ENCODE peak calls at places on chromosomes 11 and 22, in eight cellular contexts. D is psoas muscle; Q is choroid plexus epithelial cell; I is fibroblast of villous mesenchyme; V is CD4-positive, alpha-beta T cell; P is mucosa of descending colon; K is PC-9; N is hepatocyte. U is an unnamed sample.
A peak's percentile ranks its signal among the peaks of the same experiment; 100 is the strongest.

GRCh38 chr22:17732251-17732854 is 41.9 kb downstream of the BID start:
- DNase-seq in P (no peak), K (no peak), V (no peak), N (no peak), D (no peak), Q (no peak), I (no peak), U (no peak)

GRCh38 chr11:19404787-19405186 is 164.0 kb upstream of the E2F8 start:
- DNase-seq in N (no peak), V (no peak), Q (no peak), P (no peak), D (no peak), I (no peak), K (no peak), U (no peak)

GRCh38 chr22:48635825-48636224 is 1191.8 kb downstream of the BRD1 start:
- DNase-seq in N (no peak), I (no peak), Q (no peak), V (no peak), K (no peak), D (no peak), P (peak; percentile 58), U (no peak)

GRCh38 chr11:13277719-13278619 is at the start of gene BMAL1:
- DNase-seq in N (peak; percentile 54), Q (no peak), V (peak; percentile 60), P (peak; percentile 73), D (peak; percentile 70), I (no peak), K (no peak), U (peak; percentile 77)

GRCh38 chr11:64086263-64086938 is 50.7 kb downstream of the FLRT1 start:
- DNase-seq in K (no peak), V (no peak), N (peak; percentile 59), P (peak; percentile 27), I (peak; percentile 56), D (peak; percentile 70), Q (peak; percentile 21), U (no peak)

GRCh38 chr11:63672156-63672463 is 934 bp upstream of the ATL3 start:
- DNase-seq in N (no peak), I (no peak), P (no peak), Q (no peak), D (no peak), K (peak; percentile 10), V (no peak), U (no peak)

GRCh38 chr22:19111140-19111539 is 11.1 kb downstream of the DGCR2 start:
- DNase-seq in K (no peak), N (no peak), Q (no peak), V (no peak), D (no peak), P (no peak), I (no peak), U (no peak)

GRCh38 chr22:36244522-36245391 is 5.4 kb upstream of the APOL2 start:
- DNase-seq in V (no peak), Q (peak; percentile 44), D (peak; percentile 57), N (no peak), K (no peak), I (no peak), P (no peak), U (no peak)

GRCh38 chr22:37638351-37639069 is 959 bp upstream of the SH3BP1 start:
- DNase-seq in N (peak; percentile 62), V (peak; percentile 49), Q (no peak), D (no peak), P (peak; percentile 80), I (no peak), K (no peak), U (peak; percentile 77)

GRCh38 chr22:17119481-17120202 is 1.5 kb downstream of the TMEM121B start:
- DNase-seq in N (no peak), K (no peak), D (no peak), P (peak; percentile 55), V (no peak), Q (peak; percentile 16), I (peak; percentile 6), U (peak; percentile 88)

GRCh38 chr11:130198964-130199363 is 39.4 kb downstream of the ST14 start:
- DNase-seq in D (no peak), N (no peak), K (no peak), V (no peak), I (no peak), P (no peak), Q (no peak), U (no peak)

GRCh38 chr11:26227311-26227710 is 104.6 kb upstream of the ANO3 start:
- DNase-seq in V (no peak), I (peak; percentile 89), K (peak; percentile 49), P (no peak), Q (peak; percentile 93), N (peak; percentile 36), D (no peak), U (no peak)

GRCh38 chr22:46610345-46610744 is 9.8 kb upstream of the GRAMD4 start:
- DNase-seq in N (no peak), I (no peak), V (no peak), Q (no peak), D (no peak), P (peak; percentile 13), K (no peak), U (no peak)

GRCh38 chr22:29369460-29369859 is 18.9 kb downstream of the AP1B1 start:
- DNase-seq in N (peak; percentile 77), P (no peak), Q (peak; percentile 94), V (no peak), K (no peak), D (peak; percentile 79), I (peak; percentile 85), U (peak; percentile 87)

GRCh38 chr11:105609832-105610781 is at the start of gene GRIA4:
- DNase-seq in Q (peak; percentile 56), D (peak; percentile 13), N (peak; percentile 46), V (no peak), K (no peak), P (peak; percentile 15), I (peak; percentile 46), U (peak; percentile 86)
- TF ChIP-seq CTCF in Q (no peak), D (no peak), N (no peak), V (no peak), K (no peak), P (no peak), I (no peak), U (no peak)

DNA sequence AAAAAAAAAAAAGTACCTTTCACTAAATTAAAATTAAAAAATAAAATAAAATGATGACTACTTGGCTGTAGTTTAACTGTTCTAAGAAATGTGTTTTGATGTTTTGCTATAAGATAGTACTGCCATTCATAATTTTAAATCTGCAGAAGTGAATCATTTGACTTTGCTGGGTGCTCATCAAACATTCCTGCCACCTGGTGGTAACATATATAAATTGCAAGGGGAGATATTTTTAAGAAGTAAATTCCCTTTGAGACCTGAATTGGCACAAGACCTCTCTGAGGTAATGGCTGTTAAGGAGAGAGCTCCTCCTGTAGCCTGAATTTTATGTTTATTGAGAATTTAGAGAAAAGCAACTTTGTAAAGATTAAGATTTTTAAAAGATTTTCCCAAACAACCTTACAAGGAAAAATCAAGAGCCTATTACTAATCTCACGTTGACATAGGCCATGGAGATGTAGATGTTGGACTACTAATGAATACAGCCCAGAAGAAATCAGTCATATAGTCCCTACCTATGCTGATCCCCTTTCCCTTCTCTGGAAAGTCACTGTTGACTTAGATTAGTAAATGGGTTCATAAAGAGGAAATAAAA is 11.9 kb upstream of the NARS2 start:
- DNase-seq in D (no peak), I (peak; percentile 15), Q (peak; percentile 53), V (no peak), K (no peak), P (no peak), N (no peak), U (no peak)
- TF ChIP-seq CTCF in D (peak; percentile 33), I (peak; percentile 52), Q (peak; percentile 61), V (peak; percentile 64), K (peak; percentile 87), P (peak; percentile 35), N (peak; percentile 33), U (peak; percentile 90)

GRCh38 chr22:42880815-42881214 is 23.7 kb upstream of the ARFGAP3 start:
- DNase-seq in I (no peak), K (no peak), Q (no peak), D (no peak), V (no peak), P (no peak), N (no peak), U (peak; percentile 75)
- TF ChIP-seq CTCF in I (no peak), K (no peak), Q (peak; percentile 47), D (peak; percentile 8), V (no peak), P (no peak), N (no peak), U (peak; percentile 67)

GRCh38 chr11:844693-845644 is 2.3 kb downstream of the TSPAN4 start:
- DNase-seq in D (peak; percentile 90), N (peak; percentile 90), V (no peak), P (peak; percentile 78), I (peak; percentile 97), K (no peak), Q (peak; percentile 95), U (peak; percentile 96)

GRCh38 chr11:842370-843002 is at the start of the genes POLR2L and TSPAN4:
- DNase-seq in K (peak; percentile 59), P (peak; percentile 93), D (peak; percentile 93), I (peak; percentile 90), V (peak; percentile 91), Q (peak; percentile 94), N (peak; percentile 96), U (peak; percentile 96)

GRCh38 chr11:843818-844692 is 1.4 kb downstream of the TSPAN4 start:
- DNase-seq in P (peak; percentile 79), D (peak; percentile 95), I (peak; percentile 95), V (no peak), Q (peak; percentile 97), N (peak; percentile 81), K (peak; percentile 69), U (peak; percentile 96)

GRCh38 chr11:841981-842369 is 354 bp downstream of the POLR2L start:
- DNase-seq in I (no peak), P (no peak), D (no peak), K (no peak), N (no peak), Q (no peak), V (no peak), U (no peak)

DNA sequence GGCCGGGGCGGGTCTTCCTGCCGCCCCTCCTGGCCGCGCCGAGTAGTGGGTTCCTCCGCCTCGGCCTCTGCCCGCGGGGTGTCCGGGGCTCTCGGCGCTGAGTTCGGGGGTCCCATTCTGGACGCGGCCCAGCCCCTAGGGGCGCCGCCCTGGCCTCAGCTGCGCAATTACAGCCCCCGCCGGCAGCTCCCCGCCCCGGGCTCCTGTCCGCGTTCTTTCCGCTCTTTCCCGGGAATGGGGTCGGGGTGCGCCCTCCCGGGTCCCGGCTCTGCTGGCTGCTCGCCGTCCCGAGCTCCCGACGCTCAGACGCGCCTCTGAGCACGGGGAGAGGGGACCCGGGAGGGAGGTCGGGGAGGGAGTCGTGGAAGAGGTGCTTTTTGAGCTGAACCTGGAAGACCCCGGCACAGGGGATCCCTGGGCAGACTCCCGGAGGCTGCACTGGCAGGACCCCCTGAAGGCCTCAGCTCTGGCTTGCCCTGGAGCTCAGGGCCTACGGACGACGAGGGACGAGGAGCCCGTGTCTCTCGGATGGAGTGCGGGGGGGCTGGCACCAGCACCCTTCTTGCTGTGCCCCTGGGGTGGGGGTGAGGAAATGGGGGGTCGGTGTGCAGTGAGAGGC is 543 bp downstream of the TSPAN4 start:
- DNase-seq in I (no peak), N (no peak), Q (no peak), D (no peak), K (no peak), P (no peak), V (no peak), U (peak; percentile 74)
- TF ChIP-seq CTCF in I (no peak), N (peak; percentile 11), Q (no peak), D (no peak), K (no peak), P (no peak), V (no peak), U (peak; percentile 51)

DNA sequence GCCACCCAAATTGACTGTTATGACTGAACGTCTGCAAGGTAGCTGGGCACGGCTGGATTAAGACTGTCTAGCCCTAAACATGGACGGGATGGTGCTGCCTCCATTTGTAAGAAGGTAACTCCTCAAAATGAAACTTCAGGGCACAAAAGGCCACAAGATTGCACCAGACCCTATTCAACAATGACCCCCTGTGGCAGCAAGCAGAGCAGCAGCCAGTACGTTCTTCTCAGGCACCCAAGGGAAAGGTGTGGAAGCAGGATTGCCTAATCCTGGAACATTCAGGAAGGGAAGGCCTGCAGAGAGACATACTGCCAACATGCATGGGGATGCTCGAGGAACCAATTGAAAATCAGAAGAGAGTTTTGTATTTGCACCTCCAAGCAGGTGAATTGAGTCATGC is 4.5 kb upstream of the TBX10 start:
- DNase-seq in I (no peak), V (no peak), D (no peak), P (no peak), Q (peak; percentile 24), N (peak; percentile 22), K (peak; percentile 57), U (peak; percentile 69)
- TF ChIP-seq CTCF in I (peak; percentile 25), V (no peak), D (no peak), P (no peak), Q (peak; percentile 45), N (no peak), K (peak; percentile 62), U (peak; percentile 72)